ENCODE peak calls at places on chromosomes 3 and 15, in five cellular contexts. K is CD8-positive, alpha-beta T cell; V is heart left ventricle; L is prostate gland; W is left ventricle myocardium inferior. N is an unnamed sample.
A peak's percentile ranks its signal among the peaks of the same experiment; 100 is the strongest.

GRCh38 chr3:153051427-153052095 is 110.5 kb upstream of the RAP2B start:
- DNase-seq in V (no peak), L (no peak), K (no peak), W (no peak), N (no peak)

GRCh38 chr15:96350884-96351639 is 20.6 kb downstream of the NR2F2 start:
- DNase-seq in K (no peak), W (no peak), L (no peak), V (no peak), N (no peak)

GRCh38 chr3:150421799-150422548 is 13.9 kb downstream of the TSC22D2 start:
- DNase-seq in L (no peak), K (no peak), W (no peak), V (no peak), N (no peak)

GRCh38 chr3:74470313-74470712 is 144.1 kb downstream of the CNTN3 start:
- DNase-seq in W (no peak), K (no peak), V (no peak), L (no peak), N (no peak)

GRCh38 chr15:86691091-86691490 is 611.4 kb downstream of the AGBL1 start:
- DNase-seq in W (no peak), V (no peak), K (no peak), L (no peak), N (no peak)

GRCh38 chr15:58537480-58537879 is 105.7 kb downstream of the LIPC start:
- DNase-seq in W (no peak), L (no peak), V (no peak), K (no peak), N (no peak)

GRCh38 chr3:158532099-158532734 is 38.8 kb upstream of the MLF1 start:
- DNase-seq in W (no peak), L (no peak), K (no peak), V (no peak), N (no peak)

GRCh38 chr3:105369501-105370371 is 3.0 kb downstream of the ALCAM start:
- DNase-seq in V (peak; percentile 61), L (peak; percentile 74), W (peak; percentile 67), K (peak; percentile 58), N (peak; percentile 72)

GRCh38 chr3:152539191-152539764 is 270.5 kb downstream of the MBNL1 start:
- DNase-seq in V (no peak), W (no peak), K (no peak), L (no peak), N (no peak)

GRCh38 chr3:149216195-149216869 is 5.3 kb downstream of the CP start:
- DNase-seq in V (no peak), K (no peak), W (no peak), L (no peak), N (no peak)

GRCh38 chr3:134486577-134487041 is 752 bp downstream of the CEP63 start:
- DNase-seq in K (no peak), L (no peak), V (no peak), W (no peak), N (no peak)

GRCh38 chr3:193240436-193240849 is 579 bp upstream of the PLAAT1 start:
- DNase-seq in L (no peak), V (no peak), K (no peak), W (peak; percentile 14), N (peak; percentile 12)

GRCh38 chr3:178895178-178895789 is 176.3 kb downstream of the ZMAT3 start:
- DNase-seq in W (no peak), V (no peak), L (no peak), K (no peak), N (no peak)

GRCh38 chr3:161598639-161599038 is 102.0 kb downstream of the OTOL1 start:
- DNase-seq in L (no peak), K (no peak), V (no peak), W (no peak), N (no peak)

GRCh38 chr15:39358441-39359041 is 222.3 kb upstream of the THBS1 start:
- DNase-seq in L (no peak), W (peak; percentile 31), K (no peak), V (peak; percentile 42), N (no peak)

GRCh38 chr15:62472616-62473299 is 307.7 kb upstream of the C2CD4B start:
- DNase-seq in K (no peak), W (peak; percentile 40), L (no peak), V (peak; percentile 70), N (peak; percentile 42)

GRCh38 chr3:73383470-73384049 is 241.2 kb downstream of the PDZRN3 start:
- DNase-seq in W (no peak), L (no peak), V (no peak), K (no peak), N (no peak)

GRCh38 chr15:41945221-41945620 is 27.1 kb downstream of the EHD4 start:
- DNase-seq in W (no peak), V (no peak), K (no peak), L (no peak), N (no peak)

GRCh38 chr3:161266731-161267150 is 45.6 kb downstream of the NMD3 start:
- DNase-seq in K (no peak), W (no peak), V (no peak), L (no peak), N (no peak)

GRCh38 chr15:66701422-66702034 is 508 bp upstream of the SMAD6 start:
- DNase-seq in K (peak; percentile 64), W (peak; percentile 58), V (peak; percentile 77), L (peak; percentile 30), N (peak; percentile 64)

GRCh38 chr15:43514241-43515057 is 3.0 kb upstream of the MAP1A start:
- DNase-seq in K (peak; percentile 46), W (peak; percentile 74), L (no peak), V (peak; percentile 71), N (peak; percentile 59)

GRCh38 chr15:82855286-82856092 is 46.1 kb downstream of the WHAMM start:
- DNase-seq in L (no peak), K (no peak), W (no peak), V (no peak), N (no peak)

GRCh38 chr15:78204351-78205309 is 29.7 kb downstream of the ACSBG1 start:
- DNase-seq in W (peak; percentile 55), K (peak; percentile 41), V (peak; percentile 66), L (peak; percentile 3), N (peak; percentile 43)

GRCh38 chr3:146218880-146219866 is 31.7 kb downstream of the PLSCR4 start:
- DNase-seq in V (peak; percentile 31), K (peak; percentile 51), L (peak; percentile 7), W (no peak), N (peak; percentile 30)

GRCh38 chr3:132242790-132243189 is 74.4 kb upstream of the ACP3 start:
- DNase-seq in K (no peak), W (no peak), V (no peak), L (peak; percentile 53), N (no peak)

GRCh38 chr15:36468746-36469145 is 110.7 kb upstream of the CDIN1 start:
- DNase-seq in V (peak; percentile 28), L (no peak), W (peak; percentile 15), K (no peak), N (no peak)

GRCh38 chr15:100880897-100881242 is 1.2 kb downstream of the ALDH1A3 start:
- DNase-seq in L (no peak), K (no peak), V (no peak), W (no peak), N (no peak)

GRCh38 chr15:96324192-96324895 is 6.2 kb upstream of the NR2F2 start:
- DNase-seq in K (no peak), L (no peak), W (no peak), V (no peak), N (no peak)

GRCh38 chr3:72459588-72459987 is 388.7 kb downstream of the SHQ1 start:
- DNase-seq in W (no peak), L (no peak), K (no peak), V (no peak), N (no peak)

GRCh38 chr3:42763023-42763422 is 10.0 kb downstream of the CCDC13 start:
- DNase-seq in W (no peak), L (no peak), V (no peak), K (no peak), N (no peak)

GRCh38 chr15:41727143-41727542 is 47.1 kb upstream of the MAPKBP1 start:
- DNase-seq in W (no peak), K (no peak), L (no peak), V (no peak), N (no peak)

GRCh38 chr3:153055217-153055616 is 106.8 kb upstream of the RAP2B start:
- DNase-seq in V (no peak), K (no peak), L (no peak), W (no peak), N (no peak)

GRCh38 chr3:185823280-185824044 is 1.4 kb downstream of the IGF2BP2 start:
- DNase-seq in W (peak; percentile 40), L (peak; percentile 24), V (peak; percentile 51), K (peak; percentile 53), N (peak; percentile 36)

GRCh38 chr3:71430941-71431552 is 152.5 kb downstream of the FOXP1 start:
- DNase-seq in W (no peak), V (no peak), L (no peak), K (peak; percentile 46), N (no peak)

GRCh38 chr3:177490626-177491025 is 293.3 kb upstream of the TBL1XR1 start:
- DNase-seq in V (no peak), K (no peak), W (no peak), L (no peak), N (no peak)
- TF ChIP-seq CTCF in V (no peak), K (no peak), W (no peak), L (no peak), N (no peak)

GRCh38 chr3:66729685-66730393 is 229.0 kb upstream of the LRIG1 start:
- DNase-seq in L (peak; percentile 79), K (no peak), V (no peak), W (no peak), N (no peak)
- H3K27ac ChIP-seq in L (no peak overlapping the region), K (no peak overlapping the region), V (no peak overlapping the region), W (no peak overlapping the region), N (no peak overlapping the region)

GRCh38 chr15:65086680-65087111 is 10.2 kb downstream of the KBTBD13 start:
- DNase-seq in K (no peak), V (no peak), W (no peak), L (peak; percentile 24), N (no peak)
- TF ChIP-seq CTCF in K (no peak), V (no peak), W (no peak), L (no peak), N (no peak)

GRCh38 chr15:90021108-90021507 is 20.0 kb downstream of the ZNF710 start:
- DNase-seq in K (no peak), L (no peak), V (no peak), W (no peak), N (no peak)
- H3K27ac ChIP-seq in K (no peak overlapping the region), L (no peak overlapping the region), V (peak overlapping the region; percentile 90), W (peak overlapping the region; percentile 77), N (no peak overlapping the region)

DNA sequence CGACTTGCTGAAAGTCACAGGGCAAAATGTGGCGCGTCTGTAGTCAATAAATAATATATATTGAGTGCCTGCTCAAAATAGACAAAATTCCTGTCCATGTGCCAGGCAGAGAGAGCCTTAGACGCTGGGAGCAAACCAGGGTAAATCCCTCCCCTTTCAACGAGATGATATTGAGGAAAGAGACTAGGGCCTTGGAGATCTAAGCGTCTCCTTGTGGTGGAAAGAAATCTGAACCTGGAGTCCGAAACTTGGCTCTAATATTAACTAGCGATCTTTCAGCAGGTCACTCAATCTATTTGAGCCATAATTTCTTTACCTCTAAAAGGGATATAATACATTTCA is 348 bp upstream of the DPP8 start:
- DNase-seq in W (no peak), V (no peak), K (no peak), L (no peak), N (no peak)
- TF ChIP-seq CTCF in W (no peak), V (no peak), K (no peak), L (no peak), N (peak; percentile 7)

GRCh38 chr15:75024102-75024636 is 779 bp downstream of the PPCDC start:
- DNase-seq in W (no peak), K (no peak), L (no peak), V (no peak), N (no peak)
- H3K27ac ChIP-seq in W (peak overlapping the region; percentile 92), K (peak overlapping the region; percentile 77), L (no peak overlapping the region), V (peak overlapping the region; percentile 92), N (peak overlapping the region; percentile 90)